ENCODE peak calls at places on chromosome 6, in five cellular contexts. Q is GDM1, X is amniotic stem cell, A is T1000, Y is cardiac septum. B is an unnamed sample.
A peak's percentile ranks its signal among the peaks of the same experiment; 100 is the strongest.

GRCh38 chr6:118581489-118581959 is 33.4 kb downstream of the PLN start:
- DNase-seq in X (no peak), Q (no peak), Y (no peak), A (peak; percentile 20), B (no peak)

GRCh38 chr6:22906091-22906549 is 336.8 kb downstream of the HDGFL1 start:
- DNase-seq in Q (no peak), A (no peak), X (no peak), Y (no peak), B (no peak)

GRCh38 chr6:67544851-67545452 is 1090.1 kb upstream of the ADGRB3 start:
- DNase-seq in X (no peak), Y (no peak), Q (no peak), A (no peak), B (no peak)

GRCh38 chr6:15313367-15313766 is 67.5 kb downstream of the JARID2 start:
- DNase-seq in X (no peak), Y (no peak), A (no peak), Q (no peak), B (no peak)

GRCh38 chr6:45830441-45831139 is 185.1 kb downstream of the CLIC5 start:
- DNase-seq in A (no peak), Q (peak; percentile 56), Y (no peak), X (no peak), B (peak; percentile 35)

GRCh38 chr6:88547768-88548167 is 381.6 kb upstream of the CNR1 start:
- DNase-seq in X (no peak), Y (no peak), A (no peak), Q (no peak), B (no peak)

GRCh38 chr6:80197474-80197873 is 91.0 kb downstream of the BCKDHB start:
- DNase-seq in X (no peak), Y (no peak), A (no peak), Q (no peak), B (no peak)

GRCh38 chr6:138107752-138108592 is 753 bp upstream of the PERP start:
- DNase-seq in A (no peak), Q (no peak), X (no peak), Y (no peak), B (peak; percentile 86)

GRCh38 chr6:110880651-110881050 is 6.1 kb downstream of the AMD1 start:
- DNase-seq in Q (no peak), X (no peak), A (no peak), Y (no peak), B (no peak)

GRCh38 chr6:115708850-115709249 is 351.8 kb downstream of the FRK start:
- DNase-seq in Y (no peak), X (no peak), A (no peak), Q (no peak), B (no peak)

GRCh38 chr6:5942591-5942990 is 64.1 kb downstream of the NRN1 start:
- DNase-seq in Q (no peak), X (no peak), Y (no peak), A (no peak), B (no peak)

GRCh38 chr6:168152306-168152963 is 73.4 kb upstream of the FRMD1 start:
- DNase-seq in X (no peak), Y (no peak), Q (no peak), A (no peak), B (no peak)

GRCh38 chr6:82959385-82959941 is 106.2 kb downstream of the UBE3D start:
- DNase-seq in X (no peak), Y (no peak), A (no peak), Q (no peak), B (no peak)

GRCh38 chr6:106069478-106069877 is 16.7 kb upstream of the PRDM1 start:
- DNase-seq in A (no peak), Y (no peak), Q (no peak), X (peak; percentile 30), B (no peak)

GRCh38 chr6:139152088-139152891 is 17.4 kb downstream of the HECA start:
- DNase-seq in Q (no peak), X (no peak), Y (no peak), A (no peak), B (no peak)

GRCh38 chr6:38639498-38640215 is at the start of gene BTBD9:
- DNase-seq in X (peak; percentile 85), A (peak; percentile 69), Q (peak; percentile 71), Y (peak; percentile 90), B (peak; percentile 85)

GRCh38 chr6:152295346-152295745 is 341.8 kb downstream of the SYNE1 start:
- DNase-seq in X (no peak), Q (no peak), Y (no peak), A (no peak), B (no peak)

GRCh38 chr6:31350973-31351733 is 5.8 kb downstream of the HLA-B start:
- DNase-seq in Y (no peak), A (no peak), Q (no peak), X (no peak), B (no peak)

GRCh38 chr6:136466789-136467585 is 83.2 kb downstream of the MAP7 start:
- DNase-seq in Y (no peak), X (no peak), A (no peak), Q (no peak), B (no peak)